ENCODE peak calls at places on chromosome 1, in four cellular contexts. K is GM12878, V is HepG2, E is K562. H is an unnamed sample.

GRCh38 chr1:19447550-19447949 is 37.8 kb downstream of the CAPZB start:
- DNase-seq in E (no peak), V (no peak), K (no peak), H (no peak)

GRCh38 chr1:66747500-66747899 is 4.8 kb upstream of the DYNLT5 start:
- DNase-seq in E (no peak), V (no peak), K (no peak), H (no peak)

GRCh38 chr1:109493805-109494539 is at the start of gene CYB561D1:
- DNase-seq in K (peak; percentile 55), V (peak; percentile 74), E (peak; percentile 94), H (peak; percentile 95)

GRCh38 chr1:7992885-7993284 is 31.4 kb downstream of the PARK7 start:
- DNase-seq in V (no peak), E (no peak), K (no peak), H (no peak)

GRCh38 chr1:63651110-63651776 is 58.0 kb downstream of the PGM1 start:
- DNase-seq in V (no peak), K (no peak), E (no peak), H (no peak)

GRCh38 chr1:64246294-64246917 is 43.0 kb downstream of the UBE2U start:
- DNase-seq in V (peak; percentile 25), E (peak; percentile 32), K (no peak), H (peak; percentile 25)

GRCh38 chr1:208455821-208456220 is 211.6 kb upstream of the PLXNA2 start:
- DNase-seq in K (no peak), E (no peak), V (no peak), H (no peak)

GRCh38 chr1:164755674-164756073 is 196.7 kb downstream of the PBX1 start:
- DNase-seq in K (no peak), E (no peak), V (no peak), H (peak; percentile 51)

GRCh38 chr1:151130837-151131586 is 15.4 kb downstream of the SEMA6C start:
- DNase-seq in E (no peak), K (peak; percentile 39), V (no peak), H (peak; percentile 31)

GRCh38 chr1:206471415-206471801 is 1.1 kb downstream of the IKBKE start:
- DNase-seq in V (no peak), K (no peak), E (no peak), H (no peak)

GRCh38 chr1:248873993-248874671 is 15.2 kb upstream of the ZNF692 start:
- DNase-seq in K (peak; percentile 86), E (peak; percentile 92), V (peak; percentile 89), H (peak; percentile 67)

GRCh38 chr1:14649976-14650375 is 51.5 kb downstream of the KAZN start:
- DNase-seq in V (no peak), E (no peak), K (no peak), H (no peak)
- TF ChIP-seq RAD21 in V (no peak), E (no peak), K (no peak), H (no peak)

GRCh38 chr1:157403608-157404007 is 148.7 kb downstream of the FCRL5 start:
- DNase-seq in V (no peak), K (no peak), E (no peak), H (no peak)
- TF ChIP-seq MXI1 in V (no peak), K (no peak), E (no peak), H (no peak)

GRCh38 chr1:20787100-20787774 is at the start of gene HP1BP3:
- DNase-seq in E (peak; percentile 87), K (no peak), V (peak; percentile 55), H (peak; percentile 93)

GRCh38 chr1:20787775-20788488 is 825 bp upstream of the HP1BP3 start:
- DNase-seq in E (peak; percentile 44), K (no peak), V (peak; percentile 60), H (peak; percentile 34)

GRCh38 chr1:20786310-20787099 is 602 bp downstream of the HP1BP3 start:
- DNase-seq in E (peak; percentile 98), V (peak; percentile 95), K (peak; percentile 82), H (peak; percentile 98)

GRCh38 chr1:20788489-20788795 is 1.3 kb upstream of the HP1BP3 start:
- DNase-seq in V (no peak), K (no peak), E (peak; percentile 9), H (no peak)

GRCh38 chr1:20785907-20786309 is 1.2 kb downstream of the HP1BP3 start:
- DNase-seq in K (no peak), E (no peak), V (peak; percentile 10), H (no peak)
- TF ChIP-seq YY1 in K (no peak), E (no peak), V (no peak), H (no peak)

GRCh38 chr1:162388083-162388594 is 6.6 kb downstream of the C1orf226 start:
- DNase-seq in E (no peak), K (no peak), V (no peak), H (peak; percentile 7)
- TF ChIP-seq RAD21 in E (no peak), K (no peak), V (no peak), H (no peak)

GRCh38 chr1:89889336-89889640 is 68.5 kb downstream of the LRRC8D start:
- DNase-seq in K (no peak), V (no peak), E (no peak), H (no peak)

GRCh38 chr1:89888480-89889335 is 67.9 kb downstream of the LRRC8D start:
- DNase-seq in E (peak; percentile 76), K (no peak), V (no peak), H (no peak)

GRCh38 chr1:89892816-89893215 is 72.0 kb downstream of the LRRC8D start:
- DNase-seq in K (no peak), E (no peak), V (no peak), H (no peak)

GRCh38 chr1:89887270-89887669 is 66.4 kb downstream of the LRRC8D start:
- DNase-seq in E (no peak), K (no peak), V (peak; percentile 90), H (no peak)

DNA sequence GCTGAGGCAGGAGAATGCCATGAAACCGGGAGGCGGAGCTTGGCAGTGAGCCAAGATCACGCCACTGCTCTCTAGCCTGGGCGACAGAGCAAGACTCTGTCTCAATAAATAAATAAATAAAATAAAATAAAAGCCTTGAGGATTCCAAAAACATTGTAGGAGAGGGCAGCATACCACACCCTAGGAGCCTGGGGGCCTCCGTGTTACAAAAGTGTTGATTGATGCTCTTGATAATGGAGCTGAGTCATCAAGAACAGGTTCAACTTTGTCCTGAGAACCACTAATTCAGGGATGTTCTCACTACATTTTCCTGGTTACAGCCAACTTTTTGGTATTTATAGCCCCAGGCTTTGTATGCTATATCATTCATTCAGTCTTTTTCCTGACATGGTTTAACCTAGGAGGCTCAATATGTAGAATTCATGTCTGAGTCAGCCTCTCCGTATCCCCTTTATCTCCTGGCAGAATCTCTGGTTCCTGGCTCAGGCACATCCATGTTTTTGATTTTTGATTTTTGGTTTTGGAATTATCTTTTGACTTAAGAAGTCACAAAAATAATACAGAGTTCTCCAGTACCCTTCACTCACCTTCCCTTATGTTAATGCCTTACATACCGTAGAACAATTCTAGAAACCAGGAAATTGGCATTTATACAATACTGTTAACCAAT is 69.4 kb downstream of the LRRC8D start:
- DNase-seq in E (peak; percentile 78), K (no peak), V (no peak), H (no peak)
- TF ChIP-seq MXI1 in E (no peak), K (no peak), V (no peak), H (no peak)

DNA sequence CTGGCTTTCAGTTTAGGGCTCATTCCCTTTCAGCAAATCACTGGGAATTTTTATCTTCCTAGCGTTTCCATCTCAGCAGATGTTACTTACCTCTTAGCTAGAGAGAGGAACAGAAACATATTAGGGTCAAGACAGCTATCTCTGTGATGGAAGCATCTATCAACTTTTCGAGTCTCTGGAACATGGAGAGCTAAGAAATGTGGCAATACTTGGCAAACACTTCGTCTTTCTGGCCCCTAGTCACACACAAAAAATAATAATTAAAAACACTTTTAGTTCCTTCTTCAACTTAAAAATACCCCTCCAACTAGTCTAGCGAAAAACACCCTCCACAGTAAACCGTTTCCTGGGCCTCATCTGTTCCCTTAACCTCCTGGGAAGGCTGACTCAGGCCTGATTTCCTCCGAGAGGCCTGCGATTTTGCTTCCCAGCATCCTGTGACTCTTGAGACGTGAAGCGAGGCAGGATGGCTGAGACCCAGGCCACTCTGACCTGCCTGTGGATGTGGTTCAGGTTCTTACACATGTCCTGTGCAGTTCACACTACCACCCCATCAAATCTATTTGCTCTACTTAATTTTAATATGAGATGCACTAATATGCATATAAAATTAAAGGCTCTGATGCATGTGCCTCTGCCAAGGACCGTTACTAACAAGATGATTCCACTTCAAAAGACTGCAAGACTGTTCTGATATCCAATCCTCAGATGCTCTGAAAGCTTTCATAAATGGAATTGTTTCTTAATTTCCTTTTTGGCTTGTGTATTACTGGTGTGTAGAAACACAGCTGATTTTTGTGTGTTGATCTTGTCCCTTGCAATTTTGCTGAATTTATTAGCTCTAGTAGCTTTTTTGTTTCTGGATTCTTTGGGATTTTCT is 3.5 kb downstream of the NAV1 start:
- DNase-seq in V (no peak), K (no peak), E (no peak), H (no peak)
- TF ChIP-seq YY1 in V (no peak), K (no peak), E (no peak), H (no peak)

GRCh38 chr1:168585191-168585590 is 8.8 kb downstream of the XCL1 start:
- DNase-seq in K (no peak), E (no peak), V (no peak), H (no peak)
- TF ChIP-seq RAD21 in K (no peak), E (no peak), V (no peak), H (no peak)

H was measured in SK-N-SH.